ENCODE peak calls at places on chromosomes 12 and 14, in four cellular contexts. Q, D, G and Z are unnamed samples.

GRCh38 chr14:88352299-88353097 is 29.4 kb upstream of the KCNK10 start:
- DNase-seq in Q (peak; percentile 67), D (no peak), G (no peak), Z (no peak)

GRCh38 chr12:78035913-78036658 is 205.4 kb downstream of the NAV3 start:
- DNase-seq in Q (peak; percentile 23), D (no peak), G (no peak), Z (no peak)

GRCh38 chr14:38254565-38255407 is 1.1 kb downstream of the CLEC14A start:
- DNase-seq in Q (no peak), D (peak; percentile 72), G (no peak), Z (no peak)

GRCh38 chr12:26723379-26724308 is 109.3 kb downstream of the ITPR2 start:
- DNase-seq in Q (no peak), D (no peak), G (no peak), Z (no peak)

GRCh38 chr12:50734409-50735263 is 29.3 kb upstream of the ATF1 start:
- DNase-seq in Q (peak; percentile 1), D (no peak), G (peak; percentile 23), Z (no peak)

GRCh38 chr12:117360551-117361311 is 695 bp downstream of the NOS1 start:
- DNase-seq in Q (no peak), D (no peak), G (no peak), Z (no peak)

GRCh38 chr14:90850487-90850886 is 34.3 kb upstream of the TTC7B start:
- DNase-seq in Q (no peak), D (no peak), G (no peak), Z (no peak)

GRCh38 chr12:28114488-28114887 is 75.8 kb upstream of the CCDC91 start:
- DNase-seq in Q (no peak), D (no peak), G (no peak), Z (no peak)

GRCh38 chr12:30795660-30796507 is 41.1 kb upstream of the CAPRIN2 start:
- DNase-seq in Q (no peak), D (peak; percentile 88), G (peak; percentile 54), Z (no peak)

GRCh38 chr14:54123836-54124235 is 167.2 kb upstream of the BMP4 start:
- DNase-seq in Q (no peak), D (no peak), G (no peak), Z (no peak)

GRCh38 chr12:122006186-122006926 is 15.3 kb upstream of the BCL7A start:
- DNase-seq in Q (no peak), D (no peak), G (no peak), Z (no peak)

GRCh38 chr12:128007250-128007649 is 259.7 kb upstream of the TMEM132C start:
- DNase-seq in Q (no peak), D (no peak), G (no peak), Z (no peak)